ENCODE peak calls at places on chromosomes 4 and X, in nine cellular contexts. One of them, this sample, is unnamed.

GRCh38 chrX:39811391-39811790 is 286.4 kb downstream of the BCOR start:
- DNase-seq in body of pancreas: peak
- DNase-seq in lower lobe of right lung: no peak
- DNase-seq in PC-9: no peak
- DNase-seq in colonic mucosa: no peak
- DNase-seq in CD8-positive, alpha-beta memory T cell: no peak
- DNase-seq in HCT116: no peak
- DNase-seq in lung: no peak
- DNase-seq in epithelial cell of prostate: no peak
- DNase-seq in this sample: peak

GRCh38 chr4:77681792-77682191 is 76.2 kb downstream of the CXCL13 start:
- DNase-seq in lower lobe of right lung: no peak
- DNase-seq in lung: no peak
- DNase-seq in PC-9: no peak
- DNase-seq in body of pancreas: no peak
- DNase-seq in CD8-positive, alpha-beta memory T cell: no peak
- DNase-seq in colonic mucosa: no peak
- DNase-seq in HCT116: no peak
- DNase-seq in epithelial cell of prostate: no peak
- DNase-seq in this sample: no peak

GRCh38 chr4:101089168-101089567 is 258.2 kb downstream of the PPP3CA start:
- DNase-seq in CD8-positive, alpha-beta memory T cell: no peak
- DNase-seq in body of pancreas: no peak
- DNase-seq in PC-9: no peak
- DNase-seq in HCT116: no peak
- DNase-seq in epithelial cell of prostate: no peak
- DNase-seq in lower lobe of right lung: no peak
- DNase-seq in colonic mucosa: no peak
- DNase-seq in lung: no peak
- DNase-seq in this sample: no peak

GRCh38 chr4:166680801-166681200 is 553.5 kb downstream of the SPOCK3 start:
- DNase-seq in lung: no peak
- DNase-seq in lower lobe of right lung: no peak
- DNase-seq in PC-9: no peak
- DNase-seq in CD8-positive, alpha-beta memory T cell: no peak
- DNase-seq in epithelial cell of prostate: no peak
- DNase-seq in colonic mucosa: no peak
- DNase-seq in body of pancreas: no peak
- DNase-seq in HCT116: no peak
- DNase-seq in this sample: no peak

GRCh38 chr4:185395255-185395955 is at the start of gene LRP2BP:
- DNase-seq in body of pancreas: no peak
- DNase-seq in lung: no peak
- DNase-seq in PC-9: no peak
- DNase-seq in epithelial cell of prostate: peak
- DNase-seq in lower lobe of right lung: no peak
- DNase-seq in colonic mucosa: no peak
- DNase-seq in HCT116: no peak
- DNase-seq in CD8-positive, alpha-beta memory T cell: no peak
- DNase-seq in this sample: no peak

GRCh38 chr4:23844961-23845360 is 44.9 kb downstream of the PPARGC1A start:
- DNase-seq in CD8-positive, alpha-beta memory T cell: no peak
- DNase-seq in HCT116: no peak
- DNase-seq in lung: no peak
- DNase-seq in PC-9: no peak
- DNase-seq in colonic mucosa: no peak
- DNase-seq in body of pancreas: no peak
- DNase-seq in lower lobe of right lung: no peak
- DNase-seq in epithelial cell of prostate: no peak
- DNase-seq in this sample: no peak

GRCh38 chrX:140273921-140274320 is 230.9 kb downstream of the SOX3 start:
- DNase-seq in CD8-positive, alpha-beta memory T cell: no peak
- DNase-seq in lung: no peak
- DNase-seq in lower lobe of right lung: no peak
- DNase-seq in HCT116: no peak
- DNase-seq in colonic mucosa: no peak
- DNase-seq in body of pancreas: no peak
- DNase-seq in epithelial cell of prostate: no peak
- DNase-seq in PC-9: no peak
- DNase-seq in this sample: no peak

GRCh38 chr4:152815078-152815477 is 35.3 kb downstream of the ARFIP1 start:
- DNase-seq in CD8-positive, alpha-beta memory T cell: no peak
- DNase-seq in body of pancreas: no peak
- DNase-seq in lung: no peak
- DNase-seq in PC-9: no peak
- DNase-seq in epithelial cell of prostate: no peak
- DNase-seq in HCT116: no peak
- DNase-seq in colonic mucosa: no peak
- DNase-seq in lower lobe of right lung: no peak
- DNase-seq in this sample: no peak

GRCh38 chrX:68991691-68992345 is 163.0 kb downstream of the EFNB1 start:
- DNase-seq in PC-9: no peak
- DNase-seq in HCT116: no peak
- DNase-seq in epithelial cell of prostate: no peak
- DNase-seq in body of pancreas: no peak
- DNase-seq in colonic mucosa: no peak
- DNase-seq in lower lobe of right lung: no peak
- DNase-seq in CD8-positive, alpha-beta memory T cell: no peak
- DNase-seq in lung: peak
- DNase-seq in this sample: no peak

GRCh38 chr4:111028829-111029228 is 406.0 kb upstream of the PITX2 start:
- DNase-seq in CD8-positive, alpha-beta memory T cell: no peak
- DNase-seq in HCT116: no peak
- DNase-seq in colonic mucosa: no peak
- DNase-seq in lung: no peak
- DNase-seq in body of pancreas: no peak
- DNase-seq in PC-9: no peak
- DNase-seq in epithelial cell of prostate: no peak
- DNase-seq in lower lobe of right lung: no peak
- DNase-seq in this sample: no peak

GRCh38 chrX:13074297-13075262 is 30.2 kb upstream of the FAM9C start:
- DNase-seq in lung: no peak
- DNase-seq in PC-9: no peak
- DNase-seq in colonic mucosa: no peak
- DNase-seq in HCT116: no peak
- DNase-seq in lower lobe of right lung: no peak
- DNase-seq in CD8-positive, alpha-beta memory T cell: no peak
- DNase-seq in epithelial cell of prostate: no peak
- DNase-seq in body of pancreas: no peak
- DNase-seq in this sample: no peak

GRCh38 chrX:16603822-16604221 is 46.1 kb upstream of the S100G start:
- DNase-seq in body of pancreas: no peak
- DNase-seq in PC-9: no peak
- DNase-seq in CD8-positive, alpha-beta memory T cell: no peak
- DNase-seq in epithelial cell of prostate: peak
- DNase-seq in colonic mucosa: peak
- DNase-seq in lower lobe of right lung: no peak
- DNase-seq in lung: no peak
- DNase-seq in HCT116: no peak
- DNase-seq in this sample: no peak

DNA sequence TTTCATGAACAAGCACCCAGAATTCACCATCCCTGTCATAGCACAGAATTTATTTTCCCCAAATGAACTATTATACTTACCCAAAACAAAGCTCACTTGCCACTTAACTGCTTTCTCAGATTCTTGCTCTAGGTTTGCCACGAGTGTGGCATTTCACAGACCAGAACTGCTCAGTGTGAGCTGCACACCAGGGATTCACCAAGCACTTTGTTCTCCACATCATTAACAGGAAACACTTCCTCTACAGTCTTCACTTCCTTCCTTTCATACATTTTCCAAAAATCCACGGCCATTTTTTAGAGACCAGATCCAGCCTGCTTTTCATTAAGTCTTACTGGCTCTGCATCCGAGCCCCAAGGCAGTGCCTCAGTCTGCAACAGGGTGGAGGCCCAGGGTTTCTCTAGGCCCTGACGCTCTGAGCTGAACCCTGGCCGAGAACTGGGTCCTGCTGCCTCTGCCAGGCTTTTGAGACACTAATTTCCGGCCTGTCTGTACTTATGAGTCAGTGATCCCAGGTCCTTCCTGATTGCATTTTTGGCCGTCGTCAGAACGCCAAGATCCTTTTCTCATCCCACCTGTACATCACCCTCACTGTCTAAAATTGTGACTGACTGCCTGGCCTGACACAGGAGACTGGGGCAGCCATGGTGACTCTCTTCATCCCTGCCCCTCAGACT is 67.6 kb upstream of the MTNR1A start:
- DNase-seq in colonic mucosa: no peak
- DNase-seq in body of pancreas: no peak
- DNase-seq in PC-9: no peak
- DNase-seq in lower lobe of right lung: no peak
- DNase-seq in epithelial cell of prostate: no peak
- DNase-seq in lung: no peak
- DNase-seq in HCT116: no peak
- DNase-seq in CD8-positive, alpha-beta memory T cell: no peak
- DNase-seq in this sample: no peak
- H3K27ac ChIP-seq in colonic mucosa: no peak
- H3K27ac ChIP-seq in body of pancreas: no peak
- H3K27ac ChIP-seq in PC-9: no peak
- H3K27ac ChIP-seq in lower lobe of right lung: no peak
- H3K27ac ChIP-seq in epithelial cell of prostate: peak
- H3K27ac ChIP-seq in lung: no peak
- H3K27ac ChIP-seq in HCT116: no peak
- H3K27ac ChIP-seq in CD8-positive, alpha-beta memory T cell: no peak
- H3K27ac ChIP-seq in this sample: no peak

DNA sequence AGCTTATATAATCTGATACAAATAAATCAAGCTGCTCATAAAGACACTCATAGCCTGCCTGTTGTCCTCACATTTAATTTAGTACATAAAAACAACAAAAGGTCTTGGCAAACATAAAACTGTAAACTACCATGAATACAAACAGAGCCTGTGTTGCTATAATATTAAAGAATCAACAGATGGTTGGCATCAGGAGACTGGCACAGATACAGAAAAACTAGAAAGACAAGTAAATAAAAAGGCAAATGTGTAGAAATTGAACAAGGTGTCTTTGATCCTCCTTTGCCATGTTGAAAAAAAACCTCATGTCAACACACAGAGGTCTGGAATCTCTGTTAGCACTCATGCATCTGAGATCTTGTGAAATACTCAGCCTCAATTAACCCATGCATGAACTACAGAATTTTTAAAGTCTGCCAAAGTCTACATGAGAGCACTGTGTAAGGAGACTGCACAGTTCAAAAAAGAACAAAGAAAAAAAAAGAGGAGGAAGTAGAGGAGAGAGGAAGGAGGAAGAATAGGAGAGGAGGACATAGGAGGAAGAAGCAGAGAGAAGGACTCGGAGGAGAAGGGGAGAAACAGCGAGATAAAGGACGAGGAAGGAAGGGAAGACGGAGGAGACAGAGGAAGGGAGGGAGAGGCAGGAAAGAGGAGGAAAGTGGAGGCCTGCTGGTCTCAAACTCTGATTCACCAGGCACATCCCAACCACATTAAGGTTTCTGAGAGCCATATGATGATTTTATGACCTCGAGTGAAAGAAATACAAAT is 52.8 kb downstream of the PRDM5 start:
- DNase-seq in body of pancreas: no peak
- DNase-seq in lung: no peak
- DNase-seq in colonic mucosa: no peak
- DNase-seq in HCT116: no peak
- DNase-seq in CD8-positive, alpha-beta memory T cell: no peak
- DNase-seq in lower lobe of right lung: no peak
- DNase-seq in epithelial cell of prostate: no peak
- DNase-seq in PC-9: no peak
- DNase-seq in this sample: no peak
- H3K27ac ChIP-seq in body of pancreas: no peak
- H3K27ac ChIP-seq in lung: no peak
- H3K27ac ChIP-seq in colonic mucosa: peak
- H3K27ac ChIP-seq in HCT116: no peak
- H3K27ac ChIP-seq in CD8-positive, alpha-beta memory T cell: no peak
- H3K27ac ChIP-seq in lower lobe of right lung: no peak
- H3K27ac ChIP-seq in epithelial cell of prostate: no peak
- H3K27ac ChIP-seq in PC-9: no peak
- H3K27ac ChIP-seq in this sample: no peak

GRCh38 chr4:128025319-128025718 is 35.8 kb upstream of the LARP1B start:
- DNase-seq in epithelial cell of prostate: no peak
- DNase-seq in colonic mucosa: no peak
- DNase-seq in lung: no peak
- DNase-seq in lower lobe of right lung: no peak
- DNase-seq in HCT116: no peak
- DNase-seq in PC-9: no peak
- DNase-seq in body of pancreas: no peak
- DNase-seq in CD8-positive, alpha-beta memory T cell: no peak
- DNase-seq in this sample: no peak

GRCh38 chr4:128031756-128032384 is 29.2 kb upstream of the LARP1B start:
- DNase-seq in lower lobe of right lung: no peak
- DNase-seq in lung: no peak
- DNase-seq in HCT116: no peak
- DNase-seq in body of pancreas: no peak
- DNase-seq in colonic mucosa: no peak
- DNase-seq in epithelial cell of prostate: no peak
- DNase-seq in CD8-positive, alpha-beta memory T cell: no peak
- DNase-seq in PC-9: no peak
- DNase-seq in this sample: no peak

GRCh38 chr4:128029907-128030306 is 31.2 kb upstream of the LARP1B start:
- DNase-seq in HCT116: no peak
- DNase-seq in body of pancreas: no peak
- DNase-seq in CD8-positive, alpha-beta memory T cell: no peak
- DNase-seq in colonic mucosa: no peak
- DNase-seq in epithelial cell of prostate: no peak
- DNase-seq in lung: no peak
- DNase-seq in lower lobe of right lung: no peak
- DNase-seq in PC-9: no peak
- DNase-seq in this sample: no peak
- H3K27ac ChIP-seq in HCT116: no peak
- H3K27ac ChIP-seq in body of pancreas: no peak
- H3K27ac ChIP-seq in CD8-positive, alpha-beta memory T cell: no peak
- H3K27ac ChIP-seq in colonic mucosa: no peak
- H3K27ac ChIP-seq in epithelial cell of prostate: no peak
- H3K27ac ChIP-seq in lung: no peak
- H3K27ac ChIP-seq in lower lobe of right lung: no peak
- H3K27ac ChIP-seq in PC-9: no peak
- H3K27ac ChIP-seq in this sample: no peak

GRCh38 chr4:67546971-67547370 is 1.7 kb upstream of the CENPC start:
- DNase-seq in lower lobe of right lung: no peak
- DNase-seq in HCT116: no peak
- DNase-seq in epithelial cell of prostate: no peak
- DNase-seq in PC-9: no peak
- DNase-seq in body of pancreas: no peak
- DNase-seq in colonic mucosa: no peak
- DNase-seq in CD8-positive, alpha-beta memory T cell: no peak
- DNase-seq in lung: no peak
- DNase-seq in this sample: no peak

GRCh38 chr4:67542076-67542475 is 3.2 kb downstream of the CENPC start:
- DNase-seq in CD8-positive, alpha-beta memory T cell: no peak
- DNase-seq in body of pancreas: no peak
- DNase-seq in colonic mucosa: no peak
- DNase-seq in PC-9: no peak
- DNase-seq in epithelial cell of prostate: no peak
- DNase-seq in lung: no peak
- DNase-seq in lower lobe of right lung: no peak
- DNase-seq in HCT116: no peak
- DNase-seq in this sample: no peak

GRCh38 chr4:67549123-67549522 is 3.8 kb upstream of the CENPC start:
- DNase-seq in colonic mucosa: no peak
- DNase-seq in HCT116: no peak
- DNase-seq in epithelial cell of prostate: peak
- DNase-seq in lung: no peak
- DNase-seq in lower lobe of right lung: no peak
- DNase-seq in body of pancreas: no peak
- DNase-seq in CD8-positive, alpha-beta memory T cell: no peak
- DNase-seq in PC-9: peak
- DNase-seq in this sample: no peak

GRCh38 chr4:67545199-67545995 is at the start of gene CENPC:
- DNase-seq in PC-9: peak
- DNase-seq in lower lobe of right lung: peak
- DNase-seq in CD8-positive, alpha-beta memory T cell: peak
- DNase-seq in epithelial cell of prostate: peak
- DNase-seq in lung: peak
- DNase-seq in HCT116: peak
- DNase-seq in colonic mucosa: peak
- DNase-seq in body of pancreas: peak
- DNase-seq in this sample: peak

GRCh38 chr4:67545996-67546356 is 673 bp upstream of the CENPC start:
- DNase-seq in HCT116: no peak
- DNase-seq in body of pancreas: no peak
- DNase-seq in lower lobe of right lung: no peak
- DNase-seq in PC-9: no peak
- DNase-seq in colonic mucosa: no peak
- DNase-seq in lung: no peak
- DNase-seq in epithelial cell of prostate: no peak
- DNase-seq in CD8-positive, alpha-beta memory T cell: no peak
- DNase-seq in this sample: no peak
- H3K27ac ChIP-seq in HCT116: peak
- H3K27ac ChIP-seq in body of pancreas: peak
- H3K27ac ChIP-seq in lower lobe of right lung: peak
- H3K27ac ChIP-seq in PC-9: no peak
- H3K27ac ChIP-seq in colonic mucosa: peak
- H3K27ac ChIP-seq in lung: no peak
- H3K27ac ChIP-seq in epithelial cell of prostate: peak
- H3K27ac ChIP-seq in CD8-positive, alpha-beta memory T cell: peak
- H3K27ac ChIP-seq in this sample: no peak

This sample was measured in substantia nigra.